ENCODE peak calls at places on chromosomes 16 and 17, in seven cellular contexts. Q, I, V, C, T, H and K are unnamed samples.
A peak's percentile ranks its signal among the peaks of the same experiment; 100 is the strongest.

GRCh38 chr16:72927199-72928088 is 120.5 kb downstream of the ZFHX3 start:
- DNase-seq in Q (peak; percentile 92), I (no peak), V (no peak), C (no peak), T (no peak), H (no peak), K (no peak)

GRCh38 chr16:80899804-80900592 is 95.6 kb upstream of the CDYL2 start:
- DNase-seq in Q (peak; percentile 64), I (no peak), V (no peak), C (peak; percentile 86), T (no peak), H (no peak), K (no peak)

GRCh38 chr16:57734925-57735754 is 430 bp upstream of the KATNB1 start:
- DNase-seq in Q (peak; percentile 97), I (peak; percentile 97), V (peak; percentile 97), C (peak; percentile 98), T (peak; percentile 98), H (peak; percentile 98), K (peak; percentile 99)

GRCh38 chr16:88754912-88755744 is 29.9 kb downstream of the PIEZO1 start:
- DNase-seq in Q (peak; percentile 60), I (no peak), V (no peak), C (no peak), T (no peak), H (peak; percentile 31), K (no peak)

GRCh38 chr16:21608647-21609328 is 9.4 kb downstream of the METTL9 start:
- DNase-seq in Q (no peak), I (no peak), V (no peak), C (no peak), T (no peak), H (no peak), K (no peak)

GRCh38 chr17:38729886-38730525 is at the start of gene CISD3:
- DNase-seq in Q (peak; percentile 98), I (peak; percentile 94), V (peak; percentile 86), C (peak; percentile 89), T (peak; percentile 62), H (peak; percentile 80), K (peak; percentile 88)

GRCh38 chr16:84732674-84733352 is 33.0 kb downstream of the USP10 start:
- DNase-seq in Q (no peak), I (no peak), V (no peak), C (no peak), T (no peak), H (no peak), K (no peak)

GRCh38 chr16:49057391-49057790 is 224.2 kb downstream of the CBLN1 start:
- DNase-seq in Q (no peak), I (no peak), V (no peak), C (no peak), T (no peak), H (no peak), K (no peak)

GRCh38 chr17:38425744-38426143 is 2.5 kb upstream of the ARHGAP23 start:
- DNase-seq in Q (no peak), I (no peak), V (no peak), C (no peak), T (no peak), H (no peak), K (no peak)

GRCh38 chr17:82283208-82283749 is 9.8 kb upstream of the CSNK1D start:
- DNase-seq in Q (peak; percentile 51), I (no peak), V (no peak), C (no peak), T (no peak), H (no peak), K (peak; percentile 68)

GRCh38 chr16:89407925-89408300 is 82.4 kb downstream of the ANKRD11 start:
- DNase-seq in Q (peak; percentile 44), I (no peak), V (no peak), C (peak; percentile 33), T (no peak), H (no peak), K (no peak)

GRCh38 chr17:46833840-46834208 is 15.3 kb upstream of the WNT3 start:
- DNase-seq in Q (no peak), I (no peak), V (no peak), C (no peak), T (no peak), H (no peak), K (no peak)

GRCh38 chr17:76252040-76252954 is 12.0 kb upstream of the RNF157 start:
- DNase-seq in Q (peak; percentile 90), I (no peak), V (no peak), C (no peak), T (no peak), H (no peak), K (no peak)